ENCODE peak calls at places on chromosomes 2 and 18, in nine cellular contexts. U is hypothalamus; E is activated CD4-positive, CD25-positive, alpha-beta regulatory T cell; Z is C1 segment of cervical spinal cord; N is tibial nerve; F is left cardiac atrium; M is ELR; J is A172; W is right atrium auricular region. P is an unnamed sample.

GRCh38 chr2:106144621-106145331 is 49.3 kb downstream of the UXS1 start:
- DNase-seq in U (no peak), E (no peak), Z (no peak), N (no peak), F (no peak), M (no peak), J (peak), W (no peak), P (no peak)

GRCh38 chr2:240627736-240628506 is 2.6 kb downstream of the GPR35 start:
- DNase-seq in U (no peak), E (no peak), Z (no peak), N (no peak), F (no peak), M (no peak), J (no peak), W (no peak), P (peak)

GRCh38 chr2:24824071-24824588 is 30.9 kb downstream of the CENPO start:
- DNase-seq in U (no peak), E (no peak), Z (no peak), N (no peak), F (no peak), M (no peak), J (no peak), W (peak), P (peak)

GRCh38 chr2:209671280-209671679 is 100.4 kb upstream of the UNC80 start:
- DNase-seq in U (no peak), E (no peak), Z (no peak), N (no peak), F (no peak), M (no peak), J (no peak), W (no peak), P (no peak)

GRCh38 chr2:207288628-207289027 is 122.9 kb upstream of the KLF7 start:
- DNase-seq in U (no peak), E (no peak), Z (no peak), N (no peak), F (no peak), M (no peak), J (no peak), W (no peak), P (no peak)

GRCh38 chr2:137133231-137133630 is 367.9 kb downstream of the THSD7B start:
- DNase-seq in U (no peak), E (no peak), Z (no peak), N (no peak), F (no peak), M (no peak), J (no peak), W (no peak), P (no peak)

GRCh38 chr18:26948703-26949102 is 83.2 kb upstream of the AQP4 start:
- DNase-seq in U (no peak), E (no peak), Z (no peak), N (no peak), F (no peak), M (no peak), J (no peak), W (no peak), P (no peak)

GRCh38 chr2:219149667-219150066 is 10.9 kb downstream of the NHEJ1 start:
- DNase-seq in U (no peak), E (no peak), Z (no peak), N (no peak), F (no peak), M (no peak), J (no peak), W (no peak), P (no peak)

GRCh38 chr2:39385172-39385571 is 51.9 kb downstream of the MAP4K3 start:
- DNase-seq in U (no peak), E (no peak), Z (no peak), N (no peak), F (no peak), M (no peak), J (peak), W (no peak), P (no peak)

P was measured in 8988T.